ENCODE peak calls at places on chromosomes 6 and 20, in ten cellular contexts. N, U, G, C, L, S, F, D, Y and H are unnamed samples.

GRCh38 chr6:158505194-158505593 is 54.7 kb upstream of the TMEM181 start:
- DNase-seq in S (no peak), N (no peak), G (no peak), C (no peak), U (no peak), Y (no peak), L (no peak), F (no peak), D (no peak), H (no peak)

GRCh38 chr6:11315743-11316437 is 83.4 kb upstream of the NEDD9 start:
- DNase-seq in C (peak), L (peak), G (no peak), Y (peak), S (no peak), D (no peak), N (peak), F (peak), U (no peak), H (no peak)

GRCh38 chr6:19805146-19805515 is 32.0 kb upstream of the ID4 start:
- DNase-seq in F (no peak), S (no peak), C (peak), N (no peak), D (no peak), U (no peak), Y (no peak), L (peak), G (no peak), H (no peak)

GRCh38 chr6:33194431-33194979 is 2.2 kb upstream of the COL11A2 start:
- DNase-seq in F (no peak), L (no peak), C (no peak), N (no peak), D (no peak), G (no peak), Y (no peak), S (peak), U (peak), H (no peak)

GRCh38 chr6:32973144-32973854 is 4.9 kb downstream of the BRD2 start:
- DNase-seq in U (peak), D (no peak), C (peak), G (no peak), Y (no peak), F (peak), S (no peak), N (no peak), L (peak), H (no peak)

GRCh38 chr6:7201732-7202541 is 94.2 kb downstream of the RREB1 start:
- DNase-seq in S (peak), N (no peak), Y (no peak), F (no peak), G (peak), C (no peak), L (no peak), U (no peak), D (no peak), H (no peak)

GRCh38 chr6:37987008-37987407 is 167.5 kb downstream of the ZFAND3 start:
- DNase-seq in Y (no peak), C (peak), G (no peak), D (no peak), S (no peak), U (no peak), F (peak), N (no peak), L (no peak), H (no peak)

GRCh38 chr20:60993647-60994046 is 258.4 kb upstream of the CDH4 start:
- DNase-seq in C (no peak), Y (no peak), U (peak), F (no peak), N (no peak), D (no peak), S (no peak), G (no peak), L (peak), H (no peak)

GRCh38 chr6:107822154-107823046 is 1.7 kb downstream of the SCML4 start:
- DNase-seq in F (no peak), G (no peak), C (peak), N (no peak), L (no peak), D (no peak), U (no peak), Y (no peak), S (no peak), H (no peak)

GRCh38 chr6:15205321-15205720 is 40.5 kb upstream of the JARID2 start:
- DNase-seq in N (no peak), S (no peak), Y (no peak), F (no peak), D (no peak), L (no peak), U (no peak), C (no peak), G (no peak), H (peak)

GRCh38 chr6:128731249-128732165 is 151.4 kb upstream of the LAMA2 start:
- DNase-seq in F (peak), S (no peak), U (peak), G (no peak), D (no peak), Y (peak), N (no peak), C (peak), L (peak), H (no peak)

GRCh38 chr6:111015656-111016190 is 33.9 kb downstream of the RPF2 start:
- DNase-seq in S (no peak), D (no peak), C (no peak), Y (no peak), F (no peak), N (no peak), U (no peak), G (no peak), L (no peak), H (no peak)

GRCh38 chr6:56517155-56517745 is 125.4 kb downstream of the DST start:
- DNase-seq in U (no peak), Y (peak), F (peak), L (no peak), D (no peak), S (no peak), N (no peak), G (no peak), C (peak), H (no peak)

GRCh38 chr6:105593056-105593455 is 190.2 kb upstream of the PREP start:
- DNase-seq in F (peak), L (no peak), D (no peak), S (no peak), G (no peak), N (no peak), U (no peak), Y (no peak), C (no peak), H (no peak)

GRCh38 chr6:112357801-112358200 is 10.7 kb downstream of the RFPL4B start:
- DNase-seq in L (peak), S (no peak), Y (peak), F (peak), C (peak), U (no peak), D (no peak), G (no peak), N (no peak), H (no peak)

GRCh38 chr6:115882771-115883170 is 177.9 kb downstream of the FRK start:
- DNase-seq in U (no peak), D (no peak), L (no peak), G (no peak), C (no peak), Y (no peak), F (no peak), S (no peak), N (no peak), H (no peak)

GRCh38 chr6:14108571-14109410 is 8.8 kb upstream of the CD83 start:
- DNase-seq in L (no peak), U (no peak), Y (no peak), C (no peak), D (no peak), N (no peak), F (no peak), S (peak), G (peak), H (no peak)

GRCh38 chr6:82178084-82178758 is 69.3 kb downstream of the IBTK start:
- DNase-seq in L (peak), C (peak), G (no peak), S (no peak), F (peak), U (no peak), D (no peak), Y (no peak), N (no peak), H (no peak)
- TF ChIP-seq CTCF in L (peak), C (peak), G (no peak), S (no peak), F (peak), U (peak), D (peak), Y (peak), N (peak), H (peak)

DNA sequence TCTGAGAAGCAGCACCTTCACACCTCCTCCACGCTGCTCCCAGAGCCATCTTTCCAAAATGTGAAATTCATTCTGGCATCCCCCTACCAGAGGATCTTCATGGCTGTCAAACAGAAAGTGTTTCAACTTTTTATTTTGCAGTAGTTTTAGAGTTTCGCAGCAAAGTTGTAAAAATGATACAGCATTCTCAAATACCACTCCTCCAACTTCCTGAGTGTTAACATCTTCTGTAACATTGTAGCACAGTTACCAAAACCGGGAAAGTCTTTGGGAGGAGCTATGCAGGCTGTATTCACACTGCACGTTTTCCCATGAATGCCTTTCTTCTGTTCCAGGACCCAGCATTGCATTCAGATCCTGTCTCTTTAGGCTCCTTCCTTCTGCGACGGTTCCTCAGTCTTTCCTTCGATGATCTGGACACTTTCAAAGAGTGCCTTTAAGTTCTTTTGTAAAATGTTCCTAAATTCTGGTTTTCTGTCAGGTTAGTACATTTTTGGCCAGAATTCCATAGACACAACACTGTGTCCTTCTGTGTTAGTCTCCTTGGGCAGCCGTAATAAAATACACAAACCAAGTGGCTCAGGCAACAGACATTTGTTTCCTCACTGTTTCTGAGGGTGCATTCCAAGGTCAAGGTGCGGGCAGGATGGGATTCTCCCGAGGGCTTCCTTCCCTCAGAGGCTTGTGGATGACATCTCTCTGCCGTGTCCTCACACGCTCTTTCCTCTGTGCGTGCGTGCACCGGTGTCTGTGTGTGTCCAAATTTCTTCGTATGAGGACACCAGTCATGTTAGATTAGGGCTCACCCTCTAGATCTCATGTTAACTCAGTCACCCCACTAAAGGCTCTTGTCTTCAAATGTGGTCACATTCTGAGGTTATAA is 30.3 kb downstream of the CDYL start:
- DNase-seq in G (no peak), F (no peak), C (no peak), N (no peak), Y (no peak), L (no peak), S (no peak), D (no peak), U (no peak), H (no peak)
- TF ChIP-seq CTCF in G (no peak), F (no peak), C (no peak), N (no peak), Y (no peak), L (no peak), S (peak), D (no peak), U (no peak), H (peak)

GRCh38 chr20:25083773-25084615 is 2.1 kb upstream of the VSX1 start:
- DNase-seq in S (peak), Y (no peak), G (peak), C (no peak), U (no peak), F (no peak), L (no peak), D (no peak), N (peak), H (no peak)
- TF ChIP-seq CTCF in S (no peak), Y (peak), G (peak), C (peak), U (no peak), F (peak), L (no peak), D (no peak), N (no peak), H (peak)

GRCh38 chr6:165664553-165665383 is 1.7 kb upstream of the PDE10A start:
- DNase-seq in L (no peak), S (no peak), D (no peak), U (no peak), C (peak), G (peak), N (no peak), F (peak), Y (no peak), H (no peak)
- TF ChIP-seq CTCF in L (no peak), S (no peak), D (no peak), U (peak), C (peak), G (no peak), N (no peak), F (no peak), Y (no peak), H (peak)